ENCODE peak calls at places on chromosomes 3 and 15, in four cellular contexts. X, Y, S and G are unnamed samples.

GRCh38 chr3:99430348-99431134 is 207.9 kb upstream of the COL8A1 start:
- DNase-seq in X (no peak), S (no peak), Y (no peak), G (peak)

GRCh38 chr3:170753421-170754344 is 116.3 kb downstream of the RPL22L1 start:
- DNase-seq in S (peak), Y (peak), X (no peak), G (peak)

GRCh38 chr3:37736632-37737031 is 125.0 kb upstream of the CTDSPL start:
- DNase-seq in X (no peak), S (no peak), Y (no peak), G (peak)

GRCh38 chr3:65752636-65753035 is 286.1 kb downstream of the MAGI1 start:
- DNase-seq in S (no peak), X (no peak), Y (no peak), G (no peak)

GRCh38 chr3:155739154-155739553 is 5.7 kb downstream of the PLCH1 start:
- DNase-seq in Y (peak), X (no peak), S (no peak), G (no peak)

GRCh38 chr3:144743325-144743724 is 771.7 kb downstream of the DIPK2A start:
- DNase-seq in S (no peak), X (no peak), Y (no peak), G (no peak)

GRCh38 chr3:47193871-47194859 is 30.3 kb upstream of the SETD2 start:
- DNase-seq in S (peak), Y (peak), X (no peak), G (peak)

GRCh38 chr3:20564966-20565365 is 379.0 kb upstream of the SGO1 start:
- DNase-seq in S (no peak), Y (peak), X (no peak), G (no peak)

GRCh38 chr15:90890839-90891238 is 6.5 kb downstream of the FES start:
- DNase-seq in Y (no peak), S (no peak), X (no peak), G (no peak)

GRCh38 chr3:2643606-2644005 is 466.6 kb downstream of the IL5RA start:
- DNase-seq in X (no peak), S (no peak), Y (no peak), G (no peak)

GRCh38 chr15:64051645-64052259 is 5.5 kb upstream of the DAPK2 start:
- DNase-seq in S (no peak), X (no peak), Y (no peak), G (no peak)

GRCh38 chr15:66515901-66516322 is 10.8 kb downstream of the ZWILCH start:
- DNase-seq in X (no peak), Y (no peak), S (no peak), G (peak)

GRCh38 chr3:53350652-53351051 is 3.3 kb upstream of the DCP1A start:
- DNase-seq in X (peak), S (no peak), Y (peak), G (no peak)

GRCh38 chr15:52093167-52093538 is 19.4 kb downstream of the BCL2L10 start:
- DNase-seq in X (no peak), Y (no peak), S (no peak), G (no peak)

GRCh38 chr3:66991478-66991877 is 6.6 kb upstream of the KBTBD8 start:
- DNase-seq in X (peak), S (peak), Y (peak), G (peak)

GRCh38 chr3:112009670-112010069 is 10.9 kb downstream of the TAGLN3 start:
- DNase-seq in Y (no peak), S (no peak), X (no peak), G (no peak)

GRCh38 chr3:89565098-89565497 is 457.7 kb downstream of the EPHA3 start:
- DNase-seq in S (peak), X (no peak), Y (peak), G (no peak)

GRCh38 chr15:80234883-80235282 is 17.1 kb downstream of the CTXND1 start:
- DNase-seq in Y (peak), S (peak), X (peak), G (peak)

GRCh38 chr3:47634996-47635395 is 56.3 kb upstream of the CSPG5 start:
- DNase-seq in S (peak), Y (no peak), X (no peak), G (no peak)

GRCh38 chr15:25536801-25537310 is 98.0 kb upstream of the UBE3A start:
- DNase-seq in X (no peak), Y (no peak), S (no peak), G (no peak)

GRCh38 chr3:63967675-63968611 is 55.4 kb downstream of the PSMD6 start:
- DNase-seq in S (peak), Y (peak), X (peak), G (peak)

GRCh38 chr3:36212291-36212690 is 168.0 kb upstream of the STAC start:
- DNase-seq in X (no peak), Y (peak), S (no peak), G (peak)

GRCh38 chr3:15794303-15794771 is 3.4 kb downstream of the ANKRD28 start:
- DNase-seq in S (peak), X (peak), Y (peak), G (peak)

GRCh38 chr3:15796331-15796730 is 1.4 kb downstream of the ANKRD28 start:
- DNase-seq in X (no peak), S (no peak), Y (no peak), G (peak)

GRCh38 chr3:15796771-15797599 is 794 bp downstream of the ANKRD28 start:
- DNase-seq in X (no peak), S (peak), Y (peak), G (peak)

GRCh38 chr3:15795563-15796308 is 2.0 kb downstream of the ANKRD28 start:
- DNase-seq in Y (peak), S (peak), X (peak), G (peak)

DNA sequence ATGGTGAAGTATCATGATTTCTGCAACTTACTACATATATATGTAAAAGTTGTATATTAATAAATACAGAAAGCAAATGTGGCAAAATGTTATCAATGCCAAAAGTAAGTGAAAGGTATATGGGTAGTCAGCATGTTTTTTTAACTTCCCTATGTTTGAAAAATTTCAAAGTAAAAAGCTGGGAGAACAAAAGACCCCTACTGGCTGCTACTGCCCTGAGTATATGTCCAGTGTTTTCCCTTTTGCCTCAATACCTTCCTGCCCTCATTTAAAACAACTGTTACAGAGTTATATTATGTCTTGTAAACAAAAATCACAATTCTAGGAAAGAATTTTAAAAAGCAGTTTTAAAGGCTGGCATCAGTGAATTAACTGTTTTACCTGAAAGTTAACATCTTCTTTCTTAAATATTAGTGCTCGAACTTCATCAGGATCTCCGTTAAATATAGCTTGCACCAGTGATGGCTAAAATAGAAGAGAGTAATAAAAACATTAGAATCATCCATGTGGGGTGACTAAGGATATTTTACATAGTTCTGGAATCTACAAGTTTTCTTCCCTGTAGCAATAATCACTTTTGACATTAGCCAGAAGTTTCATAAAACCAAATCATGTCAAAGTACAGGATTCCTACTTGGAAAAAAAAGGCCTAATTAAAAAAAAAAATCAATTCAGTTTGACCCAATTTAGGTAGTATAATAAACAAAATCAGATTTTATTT is 2.8 kb downstream of the ANKRD28 start:
- DNase-seq in X (no peak), Y (no peak), S (no peak), G (peak)
- H3K4me3 ChIP-seq in X (peak), Y (peak), S (no peak), G (peak)

DNA sequence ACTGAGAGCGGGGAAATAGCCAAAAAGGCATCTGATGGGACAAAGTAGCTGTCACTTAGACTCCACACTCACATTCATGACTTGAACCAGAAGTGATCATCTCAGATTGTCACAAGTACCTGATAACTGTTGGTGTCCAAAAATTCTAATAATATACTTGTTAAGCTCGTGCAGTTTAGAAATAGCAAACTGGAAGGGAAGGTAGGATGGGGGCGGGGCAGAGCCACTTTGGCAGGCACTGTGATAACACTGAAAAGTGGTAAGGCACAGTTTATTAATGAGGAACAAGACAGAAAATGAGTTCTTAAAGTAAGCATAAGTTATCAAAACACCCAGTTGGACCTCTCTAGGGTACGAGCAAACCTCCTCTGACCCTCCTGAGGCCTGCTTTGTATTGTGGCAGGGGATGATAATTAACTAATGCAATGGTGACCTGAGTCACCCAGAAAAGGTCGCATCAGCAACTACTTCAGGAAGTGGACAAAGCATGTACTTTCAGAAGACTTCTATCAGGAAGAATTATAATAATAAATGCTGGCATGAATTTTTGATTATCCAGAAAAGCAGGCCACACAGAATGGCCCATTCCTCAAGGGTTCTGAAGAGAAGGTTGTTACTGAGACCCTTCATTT is 54.4 kb downstream of the ADCY5 start:
- DNase-seq in S (no peak), Y (no peak), X (no peak), G (no peak)
- H3K4me3 ChIP-seq in S (no peak), Y (no peak), X (no peak), G (no peak)

DNA sequence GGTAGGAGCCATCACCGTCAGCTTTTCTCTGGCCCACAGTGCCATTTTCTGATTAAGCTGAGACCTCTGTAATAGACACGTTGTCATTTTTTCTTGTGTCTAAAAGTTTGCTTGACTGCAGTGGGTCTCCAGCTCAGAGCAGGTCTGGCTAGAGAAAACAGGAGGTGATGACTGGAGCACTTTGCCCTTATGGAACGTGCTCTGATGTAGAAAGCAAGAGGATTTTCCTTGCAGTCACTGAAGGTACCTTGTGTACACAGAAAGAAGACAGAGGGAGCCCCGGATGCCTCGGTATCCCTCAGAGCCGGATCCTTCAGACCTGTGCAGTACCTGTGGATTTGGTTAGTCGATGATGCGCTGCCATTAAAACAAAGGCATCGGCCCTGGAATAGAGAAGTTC is 76.2 kb downstream of the IGF1R start:
- DNase-seq in X (no peak), S (no peak), Y (no peak), G (no peak)
- H3K4me3 ChIP-seq in X (no peak), S (no peak), Y (no peak), G (no peak)

DNA sequence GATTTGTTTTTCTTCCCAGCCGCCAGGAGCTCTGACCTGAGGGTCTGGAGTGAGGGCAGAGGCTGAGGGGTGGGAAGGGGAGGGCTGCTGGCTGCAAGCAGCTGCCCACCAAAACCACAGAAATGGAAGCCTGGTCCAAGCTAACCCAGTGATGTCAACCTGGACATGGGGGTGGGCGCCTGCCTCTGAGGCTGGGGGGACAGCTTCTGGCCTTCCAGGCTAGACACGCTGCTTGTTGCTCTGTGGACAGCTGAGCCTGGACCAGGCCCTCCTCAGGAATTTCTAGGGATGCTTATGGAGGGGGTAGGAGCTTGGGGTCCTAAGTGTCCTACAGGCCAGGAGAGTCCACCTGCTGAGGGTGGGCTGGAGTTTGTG is 21.4 kb downstream of the PSTPIP1 start:
- DNase-seq in X (no peak), S (no peak), Y (no peak), G (no peak)
- H3K4me3 ChIP-seq in X (no peak), S (no peak), Y (no peak), G (no peak)